ENCODE peak calls at places on chromosomes 12 and 14, in ten cellular contexts. V is GM23248; J is fibroblast of lung; G is ovary; Q is aorta; S is A673; D is cardiac muscle cell; U is stomach; I is CD8-positive, alpha-beta memory T cell; K is astrocyte. Y is an unnamed sample. For H3K36me3, the result is how much of the 10 kb centered on the place peaks cover.

GRCh38 chr14:106530423-106531107 is 1004.2 kb downstream of the TMEM121 start:
- DNase-seq in G (no peak), U (no peak), D (no peak), J (no peak), I (no peak), V (no peak), Q (no peak), S (peak), K (no peak), Y (peak)

GRCh38 chr12:78241472-78241871 is 410.8 kb downstream of the NAV3 start:
- DNase-seq in V (no peak), G (no peak), K (no peak), Q (no peak), I (no peak), J (no peak), S (no peak), D (no peak), U (no peak), Y (no peak)

GRCh38 chr14:74190910-74191575 is 48.2 kb upstream of the VSX2 start:
- DNase-seq in V (no peak), I (no peak), Q (no peak), D (no peak), G (no peak), K (peak), S (no peak), U (no peak), J (no peak), Y (peak)

GRCh38 chr12:118494776-118495175 is 118.4 kb downstream of the SUDS3 start:
- DNase-seq in U (no peak), G (no peak), K (no peak), S (no peak), V (peak), I (no peak), D (no peak), Q (no peak), J (no peak), Y (no peak)

GRCh38 chr12:126347421-126347820 is 1282.2 kb downstream of the AACS start:
- DNase-seq in G (no peak), I (no peak), J (no peak), S (no peak), K (no peak), V (no peak), D (no peak), U (no peak), Q (no peak), Y (peak)

GRCh38 chr14:95515080-95515489 is 1.4 kb downstream of the SYNE3 start:
- DNase-seq in I (no peak), G (peak), D (no peak), K (no peak), S (peak), Q (peak), V (peak), U (no peak), J (no peak), Y (no peak)

GRCh38 chr12:88058719-88059077 is 29.5 kb upstream of the C12orf50 start:
- DNase-seq in K (no peak), I (no peak), J (no peak), V (peak), Q (no peak), G (no peak), S (no peak), U (no peak), D (peak), Y (no peak)

GRCh38 chr12:78898416-78898815 is 33.8 kb downstream of the SYT1 start:
- DNase-seq in G (peak), D (peak), I (no peak), S (peak), Q (no peak), U (no peak), V (peak), K (peak), J (peak), Y (no peak)

GRCh38 chr14:92573761-92574498 is 60.3 kb downstream of the RIN3 start:
- DNase-seq in V (no peak), S (no peak), K (no peak), D (no peak), I (no peak), J (no peak), G (no peak), U (no peak), Q (no peak), Y (no peak)

GRCh38 chr14:50932592-50933500 is 11.4 kb downstream of the PYGL start:
- DNase-seq in Q (no peak), I (no peak), V (no peak), S (peak), K (peak), D (no peak), J (no peak), G (no peak), U (no peak), Y (peak)

GRCh38 chr12:126932156-126932555 is 1334.8 kb upstream of the TMEM132C start:
- DNase-seq in G (no peak), V (no peak), D (no peak), K (no peak), U (no peak), Q (no peak), S (no peak), I (no peak), J (no peak), Y (no peak)

GRCh38 chr14:55071870-55072640 is 20.6 kb downstream of the MAPK1IP1L start:
- DNase-seq in S (no peak), K (peak), I (peak), U (no peak), V (peak), G (no peak), J (peak), Q (no peak), D (no peak), Y (no peak)

GRCh38 chr12:15050664-15051063 is 77.8 kb downstream of the PDE6H start:
- DNase-seq in K (peak), V (no peak), J (no peak), D (no peak), G (no peak), U (no peak), Q (no peak), I (no peak), S (no peak), Y (no peak)

GRCh38 chr12:93979189-93979588 is 169.2 kb upstream of the PLXNC1 start:
- DNase-seq in V (peak), D (peak), Q (no peak), K (peak), J (peak), I (no peak), G (no peak), U (peak), S (no peak), Y (no peak)

GRCh38 chr14:23383041-23383440 is 6.2 kb downstream of the CMTM5 start:
- DNase-seq in Q (no peak), D (no peak), I (no peak), J (no peak), G (no peak), S (no peak), U (no peak), V (no peak), K (no peak), Y (no peak)

GRCh38 chr14:106564058-106564643 is 1037.8 kb downstream of the TMEM121 start:
- DNase-seq in I (peak), J (no peak), D (no peak), S (peak), U (no peak), Q (no peak), G (no peak), K (no peak), V (no peak), Y (peak)

GRCh38 chr14:38339704-38340103 is 83.8 kb upstream of the CLEC14A start:
- DNase-seq in V (peak), K (peak), S (no peak), G (no peak), J (peak), D (no peak), I (no peak), U (no peak), Q (no peak), Y (no peak)

GRCh38 chr14:36717363-36717762 is 55.7 kb downstream of the PAX9 start:
- DNase-seq in G (no peak), J (no peak), U (no peak), Q (no peak), S (no peak), V (no peak), I (no peak), K (no peak), D (no peak), Y (no peak)

GRCh38 chr14:36719823-36720222 is 58.2 kb downstream of the PAX9 start:
- DNase-seq in D (no peak), S (no peak), J (no peak), Q (no peak), G (no peak), V (no peak), U (no peak), K (no peak), I (no peak), Y (no peak)

GRCh38 chr14:36720657-36721056 is 59.0 kb downstream of the PAX9 start:
- DNase-seq in D (no peak), G (no peak), K (no peak), S (no peak), V (no peak), U (no peak), Q (no peak), I (no peak), J (no peak), Y (no peak)

GRCh38 chr14:36716614-36717184 is 55.0 kb downstream of the PAX9 start:
- DNase-seq in V (no peak), G (no peak), D (no peak), Q (no peak), J (no peak), K (no peak), I (no peak), U (no peak), S (no peak), Y (no peak)

GRCh38 chr14:36718216-36718615 is 56.6 kb downstream of the PAX9 start:
- DNase-seq in D (no peak), U (no peak), V (no peak), J (no peak), Q (no peak), S (no peak), G (no peak), I (no peak), K (peak), Y (no peak)
- H3K36me3 ChIP-seq in D (under half), U (under half), V (under half), J (under half), Q (under half), S (under half), G (under half), I (under half), K (under half), Y (under half)

GRCh38 chr12:121352053-121353018 is at the start of gene ANAPC5:
- DNase-seq in G (peak), S (peak), J (peak), K (peak), U (peak), Q (peak), I (peak), D (peak), V (peak), Y (peak)

GRCh38 chr12:121355818-121356217 is 3.6 kb upstream of the ANAPC5 start:
- DNase-seq in J (no peak), Q (no peak), D (no peak), I (no peak), U (no peak), K (no peak), G (no peak), V (no peak), S (no peak), Y (no peak)

GRCh38 chr12:121358093-121358492 is 5.9 kb upstream of the ANAPC5 start:
- DNase-seq in S (no peak), K (no peak), G (no peak), Q (no peak), I (no peak), V (no peak), J (no peak), D (no peak), U (no peak), Y (no peak)

GRCh38 chr12:121356657-121357056 is 4.4 kb upstream of the ANAPC5 start:
- DNase-seq in Q (no peak), K (no peak), U (no peak), D (no peak), G (no peak), S (no peak), I (no peak), V (no peak), J (no peak), Y (no peak)

GRCh38 chr12:121357331-121357730 is 5.1 kb upstream of the ANAPC5 start:
- DNase-seq in J (no peak), Q (no peak), V (no peak), I (no peak), G (no peak), S (no peak), U (no peak), K (no peak), D (no peak), Y (no peak)
- H3K27ac ChIP-seq in J (no peak), Q (no peak), V (no peak), I (no peak), G (no peak), S (no peak), U (no peak), K (no peak), D (no peak), Y (no peak)

DNA sequence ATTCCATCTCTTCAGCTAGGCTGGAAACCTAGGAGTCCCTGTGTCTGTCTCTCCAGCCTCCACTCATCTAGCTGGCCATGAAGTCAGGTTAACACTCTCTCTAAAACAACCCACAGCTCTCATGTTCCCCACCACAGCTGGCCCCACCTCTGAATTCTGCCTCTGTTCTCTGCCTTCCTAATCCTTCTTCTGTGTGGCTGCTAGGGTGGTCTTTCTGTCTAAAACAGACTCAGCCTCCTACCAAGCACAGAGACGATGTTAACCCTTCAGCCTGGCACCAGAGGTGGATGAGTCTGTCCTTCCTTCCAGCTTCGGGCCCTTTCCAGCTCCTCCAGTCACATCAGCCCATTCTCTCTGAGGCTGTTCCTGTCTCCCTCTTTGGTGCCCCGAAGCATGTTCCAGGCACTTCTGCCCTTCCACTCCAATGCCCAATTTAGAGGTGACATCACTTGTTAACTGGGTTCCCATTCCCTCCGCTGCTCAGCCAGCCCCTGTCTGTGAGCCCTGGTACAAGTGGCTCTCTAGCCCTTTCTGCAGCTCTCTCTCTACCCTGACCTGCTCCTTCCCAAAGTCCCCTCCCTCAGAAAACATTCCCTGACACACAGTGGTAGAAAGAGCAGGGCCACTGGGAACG is 9.1 kb downstream of the FIGNL2 start:
- DNase-seq in K (no peak), Q (no peak), U (no peak), J (no peak), S (no peak), G (no peak), I (no peak), D (peak), V (no peak), Y (no peak)
- H3K4me3 ChIP-seq in K (no peak), Q (no peak), U (no peak), J (no peak), S (no peak), G (no peak), I (no peak), D (no peak), V (no peak), Y (no peak)

GRCh38 chr12:45974883-45975282 is 15.5 kb downstream of the SCAF11 start:
- DNase-seq in Q (no peak), V (no peak), S (no peak), J (no peak), U (no peak), D (no peak), I (no peak), G (no peak), K (peak), Y (no peak)
- H3K36me3 ChIP-seq in Q (under half), V (under half), S (under half), J (under half), U (under half), D (under half), I (under half), G (under half), K (under half), Y (under half)

GRCh38 chr14:52860910-52861309 is 69.5 kb upstream of the GNPNAT1 start:
- DNase-seq in K (no peak), J (no peak), V (no peak), Q (no peak), S (no peak), I (no peak), U (no peak), G (no peak), D (no peak), Y (no peak)

GRCh38 chr14:52868911-52869611 is 77.7 kb upstream of the GNPNAT1 start:
- DNase-seq in K (no peak), I (no peak), J (no peak), D (no peak), Q (no peak), U (no peak), S (no peak), G (no peak), V (no peak), Y (no peak)

GRCh38 chr14:52862652-52863338 is 71.4 kb upstream of the GNPNAT1 start:
- DNase-seq in S (peak), K (peak), G (no peak), D (no peak), U (no peak), V (peak), J (peak), I (no peak), Q (no peak), Y (no peak)

GRCh38 chr14:52860209-52860608 is 68.8 kb upstream of the GNPNAT1 start:
- DNase-seq in D (no peak), Q (no peak), S (no peak), V (no peak), K (no peak), J (no peak), U (no peak), I (no peak), G (no peak), Y (no peak)

GRCh38 chr14:52863339-52863700 is 71.9 kb upstream of the GNPNAT1 start:
- DNase-seq in U (no peak), I (no peak), D (no peak), V (peak), G (no peak), Q (no peak), S (no peak), K (no peak), J (peak), Y (no peak)
- H3K27ac ChIP-seq in U (peak), I (no peak), D (peak), V (peak), G (no peak), Q (no peak), S (no peak), K (peak), J (peak), Y (no peak)

GRCh38 chr14:30624132-30624423 is 2.0 kb downstream of the SCFD1 start:
- DNase-seq in I (no peak), G (no peak), U (no peak), D (no peak), K (no peak), Q (no peak), J (no peak), S (no peak), V (no peak), Y (no peak)
- H3K4me3 ChIP-seq in I (no peak), G (no peak), U (no peak), D (no peak), K (no peak), Q (no peak), J (peak), S (no peak), V (peak), Y (no peak)

GRCh38 chr12:110537605-110538409 is 35.7 kb downstream of the RAD9B start:
- DNase-seq in K (peak), J (peak), Q (peak), U (peak), I (no peak), G (no peak), S (no peak), V (no peak), D (peak), Y (no peak)
- H3K36me3 ChIP-seq in K (under half), J (under half), Q (under half), U (half or more), I (under half), G (under half), S (half or more), V (under half), D (under half), Y (under half)

DNA sequence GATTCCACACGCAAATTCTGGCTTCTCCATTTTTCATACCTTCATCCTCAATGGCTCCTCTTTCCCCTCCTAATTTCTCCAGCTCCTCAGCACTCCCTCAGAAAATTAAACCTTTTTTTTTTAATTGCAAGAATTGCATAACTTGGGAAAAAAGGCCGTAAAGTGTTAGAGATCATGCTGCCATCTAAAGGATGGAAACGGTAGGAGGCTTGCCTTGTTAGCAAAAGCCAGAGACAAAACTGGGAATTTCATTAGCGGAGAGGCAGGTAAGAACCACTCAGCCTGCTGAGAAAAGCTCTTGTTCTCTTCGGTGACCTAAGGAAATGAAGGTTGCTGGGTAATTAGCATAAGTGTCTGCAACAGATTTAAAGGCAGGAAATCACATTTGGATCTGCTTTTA is 204.3 kb downstream of the AEBP2 start:
- DNase-seq in D (peak), G (no peak), Q (no peak), J (peak), I (no peak), K (peak), S (peak), V (peak), U (no peak), Y (peak)
- H3K27ac ChIP-seq in D (no peak), G (no peak), Q (no peak), J (no peak), I (no peak), K (no peak), S (peak), V (no peak), U (no peak), Y (peak)